ENCODE peak calls at places on chromosomes 11 and 22, in nine cellular contexts. J, H, V, F, E, C, Q, Z and K are unnamed samples.

GRCh38 chr22:28819253-28820096 is 19.1 kb upstream of the XBP1 start:
- DNase-seq in J (no peak), H (no peak), V (no peak), F (no peak), E (no peak), C (no peak), Q (no peak), Z (no peak), K (no peak)

GRCh38 chr11:95255523-95256165 is 24.6 kb upstream of the SESN3 start:
- DNase-seq in J (no peak), H (no peak), V (no peak), F (no peak), E (no peak), C (no peak), Q (no peak), Z (no peak), K (no peak)

GRCh38 chr11:62402226-62402625 is 16.6 kb upstream of the SCGB1A1 start:
- DNase-seq in J (no peak), H (peak), V (no peak), F (no peak), E (no peak), C (peak), Q (no peak), Z (peak), K (no peak)

GRCh38 chr11:103659138-103659734 is 377.2 kb upstream of the DDI1 start:
- DNase-seq in J (no peak), H (no peak), V (peak), F (no peak), E (peak), C (no peak), Q (no peak), Z (no peak), K (no peak)

GRCh38 chr11:898540-899190 is 11.9 kb downstream of the CHID1 start:
- DNase-seq in J (no peak), H (no peak), V (peak), F (no peak), E (peak), C (no peak), Q (no peak), Z (peak), K (no peak)

GRCh38 chr11:66561178-66561974 is 7.0 kb downstream of the CTSF start:
- DNase-seq in J (no peak), H (no peak), V (no peak), F (no peak), E (no peak), C (no peak), Q (no peak), Z (no peak), K (no peak)

GRCh38 chr22:37163618-37164534 is 14.2 kb upstream of the IL2RB start:
- DNase-seq in J (no peak), H (no peak), V (no peak), F (no peak), E (no peak), C (no peak), Q (no peak), Z (no peak), K (no peak)

GRCh38 chr22:39820266-39820665 is 73.3 kb downstream of the ENTHD1 start:
- DNase-seq in J (peak), H (no peak), V (peak), F (no peak), E (peak), C (no peak), Q (no peak), Z (peak), K (peak)

GRCh38 chr22:49305966-49306631 is 521.6 kb downstream of the BRD1 start:
- DNase-seq in J (no peak), H (peak), V (no peak), F (no peak), E (no peak), C (peak), Q (no peak), Z (no peak), K (no peak)

GRCh38 chr22:49307071-49307830 is 520.4 kb downstream of the BRD1 start:
- DNase-seq in J (no peak), H (peak), V (no peak), F (no peak), E (no peak), C (peak), Q (no peak), Z (no peak), K (no peak)

GRCh38 chr22:49303781-49304461 is 523.8 kb downstream of the BRD1 start:
- DNase-seq in J (no peak), H (no peak), V (no peak), F (no peak), E (no peak), C (peak), Q (no peak), Z (no peak), K (no peak)

GRCh38 chr22:49306632-49306975 is 521.1 kb downstream of the BRD1 start:
- DNase-seq in J (no peak), H (peak), V (no peak), F (no peak), E (no peak), C (peak), Q (no peak), Z (no peak), K (no peak)

DNA sequence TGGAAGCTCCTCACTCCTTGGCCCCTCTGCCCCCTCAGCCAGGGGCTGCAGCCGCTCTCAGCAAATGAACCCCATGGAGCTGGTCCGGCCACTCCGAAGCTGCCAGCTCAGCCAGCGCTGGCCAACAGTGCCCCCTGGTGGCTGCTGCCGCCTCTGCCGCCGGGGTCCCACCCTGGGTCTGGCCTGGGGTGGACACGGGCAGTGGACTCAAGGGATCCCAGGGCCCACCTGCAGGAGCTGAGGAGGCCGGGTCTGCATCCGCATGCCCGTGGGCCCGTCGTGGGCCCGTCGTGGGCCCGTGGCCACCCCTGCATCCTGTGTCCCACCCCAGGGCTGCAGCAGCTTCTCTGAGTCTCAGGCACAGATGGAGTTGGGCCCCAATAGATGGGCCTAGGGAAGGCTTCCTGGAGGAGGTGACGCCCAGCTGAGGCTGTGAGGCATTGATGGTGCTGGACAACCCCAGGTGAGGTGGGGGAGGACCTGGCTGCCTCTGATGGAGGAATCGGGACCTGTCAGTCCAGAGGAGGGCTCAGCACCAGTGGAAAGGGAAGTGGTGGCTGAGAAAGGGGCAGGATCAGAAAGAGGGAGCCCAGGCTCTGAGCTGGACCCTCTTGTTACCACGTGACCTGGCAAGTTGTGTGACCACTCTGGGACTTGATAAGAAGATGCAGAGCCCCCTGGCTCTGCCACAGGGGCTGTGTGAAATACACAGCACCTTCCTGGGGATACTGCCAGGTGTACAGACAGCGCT is 522.3 kb downstream of the BRD1 start:
- DNase-seq in J (no peak), H (peak), V (peak), F (peak), E (no peak), C (peak), Q (peak), Z (no peak), K (no peak)
- H3K4me3 ChIP-seq in J (no peak), H (no peak), V (no peak), F (peak), E (no peak), C (no peak), Q (no peak), Z (no peak), K (no peak)

DNA sequence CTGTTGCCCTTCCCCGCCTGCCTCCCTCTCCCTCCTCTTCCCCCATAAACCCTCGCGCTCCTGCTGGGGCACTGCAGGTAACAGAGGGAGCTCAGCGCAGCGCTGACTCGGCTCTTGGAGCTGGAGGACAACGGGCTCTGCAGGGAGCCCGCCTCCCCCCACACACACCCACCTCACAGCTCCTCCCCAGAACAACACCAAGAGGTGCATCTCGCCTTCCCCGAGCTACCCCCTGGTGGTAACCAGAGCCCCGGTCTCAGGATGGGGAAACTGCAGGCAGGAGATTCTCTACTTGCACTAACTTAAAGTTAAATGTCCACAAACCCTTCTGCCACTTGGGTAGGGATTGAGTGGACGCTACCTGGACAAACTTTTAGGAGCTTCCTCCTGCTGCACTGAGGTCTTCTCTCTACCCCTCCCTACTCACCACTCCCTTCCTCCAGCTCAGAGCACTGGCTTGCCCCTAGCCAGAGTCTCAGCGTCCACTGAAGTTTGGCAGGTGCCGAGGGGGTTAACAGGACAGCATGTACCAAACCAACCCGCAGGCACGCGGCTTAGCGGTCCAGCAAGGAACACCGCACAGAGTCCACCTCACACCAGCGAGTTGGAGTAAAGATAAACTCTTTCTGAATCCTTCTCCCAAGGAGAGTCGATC is 4.0 kb upstream of the SCN4B start:
- DNase-seq in J (no peak), H (no peak), V (no peak), F (no peak), E (no peak), C (no peak), Q (no peak), Z (no peak), K (no peak)
- H3K4me3 ChIP-seq in J (no peak), H (no peak), V (no peak), F (peak), E (no peak), C (no peak), Q (no peak), Z (no peak), K (no peak)

GRCh38 chr11:7251836-7252682 is at the start of gene SYT9:
- DNase-seq in J (no peak), H (peak), V (peak), F (peak), E (peak), C (peak), Q (peak), Z (peak), K (peak)
- H3K4me3 ChIP-seq in J (peak), H (peak), V (peak), F (peak), E (peak), C (peak), Q (peak), Z (peak), K (peak)

GRCh38 chr11:118689503-118689851 is 10.0 kb upstream of the TREH start:
- DNase-seq in J (no peak), H (no peak), V (no peak), F (no peak), E (no peak), C (no peak), Q (peak), Z (no peak), K (no peak)
- H3K4me3 ChIP-seq in J (no peak), H (peak), V (no peak), F (no peak), E (no peak), C (peak), Q (no peak), Z (peak), K (no peak)